ENCODE peak calls at places on chromosomes 6 and 20, in five cellular contexts. One of them, this sample, is unnamed.

GRCh38 chr20:57153238-57153905 is 113.1 kb downstream of the BMP7 start:
- DNase-seq in tibial artery: no peak
- DNase-seq in coronary artery: no peak
- DNase-seq in NCI-H526: no peak
- DNase-seq in stimulated activated naive B cell treated with anti-CD40 and anti-IgM and Interleukin-4, amounts not matched to agents 10 μg/mL and 1 μg/mL and 100 μg/mL, for 72 hours: no peak
- DNase-seq in this sample: no peak

GRCh38 chr20:49610701-49611538 is 43.0 kb upstream of the PTGIS start:
- DNase-seq in NCI-H526: peak; percentile 93
- DNase-seq in tibial artery: peak; percentile 83
- DNase-seq in stimulated activated naive B cell treated with anti-CD40 and anti-IgM and Interleukin-4, amounts not matched to agents 10 μg/mL and 1 μg/mL and 100 μg/mL, for 72 hours: peak; percentile 80
- DNase-seq in coronary artery: no peak
- DNase-seq in this sample: peak; percentile 65

GRCh38 chr20:19406371-19406770 is 193.9 kb downstream of the SLC24A3 start:
- DNase-seq in tibial artery: no peak
- DNase-seq in NCI-H526: no peak
- DNase-seq in stimulated activated naive B cell treated with anti-CD40 and anti-IgM and Interleukin-4, amounts not matched to agents 10 μg/mL and 1 μg/mL and 100 μg/mL, for 72 hours: no peak
- DNase-seq in coronary artery: no peak
- DNase-seq in this sample: no peak

GRCh38 chr6:85864453-85865401 is 222.0 kb upstream of the SYNCRIP start:
- DNase-seq in stimulated activated naive B cell treated with anti-CD40 and anti-IgM and Interleukin-4, amounts not matched to agents 10 μg/mL and 1 μg/mL and 100 μg/mL, for 72 hours: no peak
- DNase-seq in NCI-H526: peak; percentile 10
- DNase-seq in coronary artery: no peak
- DNase-seq in tibial artery: no peak
- DNase-seq in this sample: no peak

GRCh38 chr6:4853782-4854511 is 77.7 kb downstream of the CDYL start:
- DNase-seq in NCI-H526: no peak
- DNase-seq in stimulated activated naive B cell treated with anti-CD40 and anti-IgM and Interleukin-4, amounts not matched to agents 10 μg/mL and 1 μg/mL and 100 μg/mL, for 72 hours: no peak
- DNase-seq in tibial artery: no peak
- DNase-seq in coronary artery: no peak
- DNase-seq in this sample: peak; percentile 30

GRCh38 chr6:97133071-97133470 is 149.9 kb downstream of the MMS22L start:
- DNase-seq in stimulated activated naive B cell treated with anti-CD40 and anti-IgM and Interleukin-4, amounts not matched to agents 10 μg/mL and 1 μg/mL and 100 μg/mL, for 72 hours: no peak
- DNase-seq in NCI-H526: no peak
- DNase-seq in tibial artery: no peak
- DNase-seq in coronary artery: no peak
- DNase-seq in this sample: no peak

GRCh38 chr20:18852318-18852717 is 38.7 kb downstream of the SCP2D1 start:
- DNase-seq in stimulated activated naive B cell treated with anti-CD40 and anti-IgM and Interleukin-4, amounts not matched to agents 10 μg/mL and 1 μg/mL and 100 μg/mL, for 72 hours: no peak
- DNase-seq in NCI-H526: no peak
- DNase-seq in coronary artery: no peak
- DNase-seq in tibial artery: no peak
- DNase-seq in this sample: no peak

GRCh38 chr6:107679457-107679856 is 144.7 kb downstream of the SCML4 start:
- DNase-seq in NCI-H526: no peak
- DNase-seq in stimulated activated naive B cell treated with anti-CD40 and anti-IgM and Interleukin-4, amounts not matched to agents 10 μg/mL and 1 μg/mL and 100 μg/mL, for 72 hours: no peak
- DNase-seq in tibial artery: no peak
- DNase-seq in coronary artery: no peak
- DNase-seq in this sample: no peak

GRCh38 chr20:62498874-62499273 is 23.1 kb upstream of the GATA5 start:
- DNase-seq in tibial artery: no peak
- DNase-seq in stimulated activated naive B cell treated with anti-CD40 and anti-IgM and Interleukin-4, amounts not matched to agents 10 μg/mL and 1 μg/mL and 100 μg/mL, for 72 hours: no peak
- DNase-seq in NCI-H526: no peak
- DNase-seq in coronary artery: no peak
- DNase-seq in this sample: no peak

GRCh38 chr6:125174626-125175025 is 21.1 kb downstream of the TPD52L1 start:
- DNase-seq in stimulated activated naive B cell treated with anti-CD40 and anti-IgM and Interleukin-4, amounts not matched to agents 10 μg/mL and 1 μg/mL and 100 μg/mL, for 72 hours: no peak
- DNase-seq in tibial artery: no peak
- DNase-seq in NCI-H526: peak; percentile 68
- DNase-seq in coronary artery: no peak
- DNase-seq in this sample: no peak

GRCh38 chr6:87799651-87800050 is 97.6 kb upstream of the AKIRIN2 start:
- DNase-seq in NCI-H526: no peak
- DNase-seq in coronary artery: no peak
- DNase-seq in stimulated activated naive B cell treated with anti-CD40 and anti-IgM and Interleukin-4, amounts not matched to agents 10 μg/mL and 1 μg/mL and 100 μg/mL, for 72 hours: no peak
- DNase-seq in tibial artery: no peak
- DNase-seq in this sample: no peak